ENCODE peak calls at places on chromosomes 6 and 20, in five cellular contexts. One of them, this sample, is unnamed.

GRCh38 chr20:23915844-23916243 is 36.3 kb upstream of the CST5 start:
- DNase-seq in testis: no peak
- DNase-seq in uterus: no peak
- DNase-seq in cerebellar cortex: no peak
- DNase-seq in effector CD4-positive, alpha-beta T cell: no peak
- DNase-seq in this sample: no peak

GRCh38 chr6:110748458-110748857 is 66.8 kb downstream of the CDK19 start:
- DNase-seq in uterus: no peak
- DNase-seq in testis: no peak
- DNase-seq in effector CD4-positive, alpha-beta T cell: no peak
- DNase-seq in cerebellar cortex: peak
- DNase-seq in this sample: no peak

GRCh38 chr6:15346315-15346714 is 100.4 kb downstream of the JARID2 start:
- DNase-seq in testis: no peak
- DNase-seq in uterus: no peak
- DNase-seq in effector CD4-positive, alpha-beta T cell: no peak
- DNase-seq in cerebellar cortex: no peak
- DNase-seq in this sample: no peak

GRCh38 chr6:43490523-43490939 is 13.2 kb downstream of the TJAP1 start:
- DNase-seq in effector CD4-positive, alpha-beta T cell: no peak
- DNase-seq in cerebellar cortex: no peak
- DNase-seq in testis: peak
- DNase-seq in uterus: no peak
- DNase-seq in this sample: no peak

GRCh38 chr6:62528894-62529526 is 243.0 kb upstream of the KHDRBS2 start:
- DNase-seq in testis: no peak
- DNase-seq in uterus: no peak
- DNase-seq in cerebellar cortex: no peak
- DNase-seq in effector CD4-positive, alpha-beta T cell: no peak
- DNase-seq in this sample: no peak

GRCh38 chr6:14454467-14454763 is 336.8 kb downstream of the CD83 start:
- DNase-seq in uterus: no peak
- DNase-seq in cerebellar cortex: no peak
- DNase-seq in testis: no peak
- DNase-seq in effector CD4-positive, alpha-beta T cell: no peak
- DNase-seq in this sample: no peak

GRCh38 chr20:46157625-46158024 is 39.5 kb downstream of the CD40 start:
- DNase-seq in uterus: no peak
- DNase-seq in effector CD4-positive, alpha-beta T cell: no peak
- DNase-seq in cerebellar cortex: no peak
- DNase-seq in testis: no peak
- DNase-seq in this sample: no peak

GRCh38 chr6:92779758-92780157 is 639.6 kb downstream of the EPHA7 start:
- DNase-seq in cerebellar cortex: peak
- DNase-seq in testis: no peak
- DNase-seq in uterus: peak
- DNase-seq in effector CD4-positive, alpha-beta T cell: no peak
- DNase-seq in this sample: no peak

GRCh38 chr20:13788167-13788834 is 3.5 kb downstream of the NDUFAF5 start:
- DNase-seq in cerebellar cortex: peak
- DNase-seq in testis: peak
- DNase-seq in effector CD4-positive, alpha-beta T cell: peak
- DNase-seq in uterus: no peak
- DNase-seq in this sample: peak